ENCODE peak calls at places on chromosomes 7 and 10, in ten cellular contexts. K is cardiac septum; Q is mucosa of descending colon; J is NCI-H2081; A is Kasumi-1; B is trophoblast cell; S is fibroblast of mammary gland; T is cardiac muscle cell; C is SK-N-DZ; X is CD8-positive, alpha-beta T cell. Z is an unnamed sample.

GRCh38 chr10:78579586-78579985 is 489.2 kb upstream of the ZMIZ1 start:
- DNase-seq in Q (no peak), J (no peak), K (no peak), A (no peak), C (no peak), T (no peak), S (no peak), X (no peak), B (no peak), Z (no peak)

GRCh38 chr7:103446046-103446520 is at the start of gene SLC26A5:
- DNase-seq in T (no peak), A (no peak), X (no peak), S (no peak), K (no peak), J (peak), Q (peak), C (no peak), B (no peak), Z (no peak)

GRCh38 chr10:120184547-120185337 is 272.3 kb upstream of the PLPP4 start:
- DNase-seq in J (no peak), B (no peak), X (no peak), C (no peak), Q (no peak), K (no peak), A (no peak), S (no peak), T (no peak), Z (no peak)

GRCh38 chr7:117041007-117041406 is 87.7 kb downstream of the ST7 start:
- DNase-seq in S (peak), B (no peak), X (no peak), T (no peak), K (no peak), J (no peak), A (no peak), Q (no peak), C (no peak), Z (no peak)

GRCh38 chr10:24951201-24952145 is 933 bp downstream of the PRTFDC1 start:
- DNase-seq in S (peak), B (no peak), T (peak), K (no peak), C (peak), X (peak), Q (peak), J (peak), A (no peak), Z (no peak)

GRCh38 chr7:45215611-45216062 is 58.0 kb downstream of the RAMP3 start:
- DNase-seq in X (no peak), B (no peak), T (no peak), K (no peak), S (no peak), J (peak), C (peak), Q (no peak), A (no peak), Z (no peak)

GRCh38 chr10:655184-655583 is 34.3 kb downstream of the DIP2C start:
- DNase-seq in A (no peak), K (no peak), S (no peak), X (no peak), Q (no peak), T (no peak), B (no peak), C (no peak), J (no peak), Z (no peak)

GRCh38 chr7:1455241-1455939 is 3.9 kb downstream of the MICALL2 start:
- DNase-seq in S (no peak), A (no peak), T (no peak), B (peak), J (peak), K (no peak), X (no peak), C (no peak), Q (peak), Z (no peak)

GRCh38 chr10:110850990-110851389 is 20.7 kb upstream of the PDCD4 start:
- DNase-seq in X (no peak), K (no peak), S (peak), Q (no peak), C (no peak), A (peak), B (no peak), J (no peak), T (no peak), Z (no peak)

GRCh38 chr7:98115746-98116525 is 9.3 kb downstream of the LMTK2 start:
- DNase-seq in T (no peak), B (no peak), J (no peak), A (no peak), C (no peak), Q (no peak), S (no peak), X (no peak), K (no peak), Z (no peak)

GRCh38 chr7:158143196-158144120 is 444.2 kb downstream of the PTPRN2 start:
- DNase-seq in S (no peak), T (no peak), A (no peak), X (no peak), Q (no peak), C (no peak), K (no peak), B (no peak), J (no peak), Z (no peak)

GRCh38 chr7:120274899-120275298 is 1.9 kb downstream of the KCND2 start:
- DNase-seq in Q (no peak), A (no peak), J (no peak), C (no peak), X (no peak), T (no peak), B (no peak), S (no peak), K (no peak), Z (no peak)

GRCh38 chr10:109474817-109475216 is 448.5 kb downstream of the XPNPEP1 start:
- DNase-seq in S (no peak), X (no peak), K (no peak), A (no peak), J (no peak), B (no peak), T (no peak), Q (no peak), C (no peak), Z (no peak)

GRCh38 chr7:127628445-127628844 is 10.5 kb upstream of the PAX4 start:
- DNase-seq in X (no peak), C (no peak), K (no peak), S (no peak), J (no peak), T (no peak), Q (no peak), B (no peak), A (no peak), Z (no peak)

GRCh38 chr10:110651044-110651958 is 7.2 kb downstream of the RBM20 start:
- DNase-seq in A (peak), J (no peak), S (peak), K (no peak), B (no peak), T (no peak), Q (no peak), C (no peak), X (peak), Z (no peak)

GRCh38 chr10:124792998-124793352 is 1.3 kb upstream of the EEF1AKMT2 start:
- DNase-seq in T (no peak), J (no peak), S (no peak), X (no peak), A (no peak), K (no peak), Q (peak), B (no peak), C (no peak), Z (no peak)

GRCh38 chr10:102402512-102402896 is 7.0 kb downstream of the NFKB2 start:
- DNase-seq in J (no peak), C (no peak), B (no peak), T (no peak), K (no peak), A (no peak), S (no peak), X (peak), Q (no peak), Z (no peak)

GRCh38 chr10:80542053-80542452 is 4.4 kb downstream of the SH2D4B start:
- DNase-seq in A (no peak), X (no peak), C (no peak), K (no peak), J (no peak), S (no peak), Q (no peak), T (peak), B (no peak), Z (no peak)

GRCh38 chr10:1297566-1298301 is 241.5 kb downstream of the WDR37 start:
- DNase-seq in A (peak), X (no peak), Q (no peak), J (no peak), S (no peak), B (no peak), T (no peak), C (peak), K (no peak), Z (no peak)